ENCODE peak calls at places on chromosomes 13 and 19, in nine cellular contexts. One of them, this sample, is unnamed.

GRCh38 chr19:12015753-12016116 is 19.7 kb downstream of the ZNF433 start:
- DNase-seq in BE2C: no peak
- DNase-seq in dorsolateral prefrontal cortex: no peak
- DNase-seq in WTC11: no peak
- DNase-seq in AG10803: no peak
- DNase-seq in neural progenitor cell: no peak
- DNase-seq in omental fat pad: no peak
- DNase-seq in right lobe of liver: no peak
- DNase-seq in progenitor cell of endocrine pancreas: no peak
- DNase-seq in this sample: no peak

GRCh38 chr13:77374786-77375185 is 47.9 kb upstream of the MYCBP2 start:
- DNase-seq in dorsolateral prefrontal cortex: no peak
- DNase-seq in AG10803: no peak
- DNase-seq in neural progenitor cell: no peak
- DNase-seq in right lobe of liver: no peak
- DNase-seq in progenitor cell of endocrine pancreas: no peak
- DNase-seq in BE2C: no peak
- DNase-seq in WTC11: no peak
- DNase-seq in omental fat pad: no peak
- DNase-seq in this sample: peak

GRCh38 chr19:54469496-54469934 is 3.6 kb downstream of the CDC42EP5 start:
- DNase-seq in BE2C: no peak
- DNase-seq in dorsolateral prefrontal cortex: no peak
- DNase-seq in progenitor cell of endocrine pancreas: no peak
- DNase-seq in omental fat pad: no peak
- DNase-seq in AG10803: no peak
- DNase-seq in WTC11: no peak
- DNase-seq in right lobe of liver: no peak
- DNase-seq in neural progenitor cell: no peak
- DNase-seq in this sample: no peak

GRCh38 chr13:42832341-42833153 is 51.2 kb downstream of the FAM216B start:
- DNase-seq in neural progenitor cell: no peak
- DNase-seq in WTC11: no peak
- DNase-seq in progenitor cell of endocrine pancreas: no peak
- DNase-seq in right lobe of liver: peak
- DNase-seq in dorsolateral prefrontal cortex: no peak
- DNase-seq in AG10803: peak
- DNase-seq in omental fat pad: no peak
- DNase-seq in BE2C: no peak
- DNase-seq in this sample: peak

GRCh38 chr13:36915891-36916640 is 4.0 kb downstream of the SMAD9 start:
- DNase-seq in right lobe of liver: no peak
- DNase-seq in progenitor cell of endocrine pancreas: no peak
- DNase-seq in BE2C: peak
- DNase-seq in omental fat pad: no peak
- DNase-seq in AG10803: no peak
- DNase-seq in neural progenitor cell: no peak
- DNase-seq in dorsolateral prefrontal cortex: no peak
- DNase-seq in WTC11: no peak
- DNase-seq in this sample: no peak

GRCh38 chr13:67493835-67494234 is 263.7 kb upstream of the PCDH9 start:
- DNase-seq in BE2C: no peak
- DNase-seq in dorsolateral prefrontal cortex: no peak
- DNase-seq in right lobe of liver: no peak
- DNase-seq in omental fat pad: no peak
- DNase-seq in WTC11: no peak
- DNase-seq in AG10803: no peak
- DNase-seq in progenitor cell of endocrine pancreas: no peak
- DNase-seq in neural progenitor cell: no peak
- DNase-seq in this sample: peak

GRCh38 chr13:30355405-30355741 is 48.0 kb upstream of the KATNAL1 start:
- DNase-seq in WTC11: peak
- DNase-seq in BE2C: peak
- DNase-seq in AG10803: no peak
- DNase-seq in dorsolateral prefrontal cortex: no peak
- DNase-seq in right lobe of liver: no peak
- DNase-seq in progenitor cell of endocrine pancreas: peak
- DNase-seq in neural progenitor cell: peak
- DNase-seq in omental fat pad: no peak
- DNase-seq in this sample: peak

GRCh38 chr19:34120846-34121639 is 51.3 kb upstream of the LSM14A start:
- DNase-seq in AG10803: peak
- DNase-seq in progenitor cell of endocrine pancreas: no peak
- DNase-seq in dorsolateral prefrontal cortex: no peak
- DNase-seq in omental fat pad: no peak
- DNase-seq in WTC11: peak
- DNase-seq in right lobe of liver: no peak
- DNase-seq in neural progenitor cell: peak
- DNase-seq in BE2C: peak
- DNase-seq in this sample: peak

GRCh38 chr13:62779146-62779545 is 1363.5 kb upstream of the PCDH20 start:
- DNase-seq in omental fat pad: no peak
- DNase-seq in dorsolateral prefrontal cortex: no peak
- DNase-seq in progenitor cell of endocrine pancreas: no peak
- DNase-seq in BE2C: no peak
- DNase-seq in neural progenitor cell: peak
- DNase-seq in AG10803: no peak
- DNase-seq in WTC11: peak
- DNase-seq in right lobe of liver: no peak
- DNase-seq in this sample: no peak

GRCh38 chr19:8578642-8579265 is 1.5 kb upstream of the MYO1F start:
- DNase-seq in AG10803: peak
- DNase-seq in BE2C: peak
- DNase-seq in neural progenitor cell: peak
- DNase-seq in WTC11: peak
- DNase-seq in progenitor cell of endocrine pancreas: peak
- DNase-seq in dorsolateral prefrontal cortex: peak
- DNase-seq in omental fat pad: peak
- DNase-seq in right lobe of liver: peak
- DNase-seq in this sample: peak

GRCh38 chr13:73334459-73334858 is 275.7 kb downstream of the KLF5 start:
- DNase-seq in AG10803: peak
- DNase-seq in neural progenitor cell: no peak
- DNase-seq in progenitor cell of endocrine pancreas: no peak
- DNase-seq in right lobe of liver: no peak
- DNase-seq in dorsolateral prefrontal cortex: no peak
- DNase-seq in BE2C: no peak
- DNase-seq in WTC11: no peak
- DNase-seq in omental fat pad: no peak
- DNase-seq in this sample: no peak

GRCh38 chr13:52847682-52848432 is 583 bp downstream of the PCDH8 start:
- DNase-seq in right lobe of liver: no peak
- DNase-seq in neural progenitor cell: peak
- DNase-seq in BE2C: no peak
- DNase-seq in dorsolateral prefrontal cortex: no peak
- DNase-seq in WTC11: peak
- DNase-seq in AG10803: no peak
- DNase-seq in omental fat pad: no peak
- DNase-seq in progenitor cell of endocrine pancreas: no peak
- DNase-seq in this sample: no peak

GRCh38 chr13:28459911-28460310 is 35.0 kb downstream of the FLT1 start:
- DNase-seq in dorsolateral prefrontal cortex: no peak
- DNase-seq in neural progenitor cell: no peak
- DNase-seq in AG10803: no peak
- DNase-seq in BE2C: no peak
- DNase-seq in progenitor cell of endocrine pancreas: no peak
- DNase-seq in omental fat pad: no peak
- DNase-seq in right lobe of liver: no peak
- DNase-seq in WTC11: no peak
- DNase-seq in this sample: no peak

GRCh38 chr19:35204799-35205732 is 23.5 kb downstream of the FAM187B start:
- DNase-seq in WTC11: no peak
- DNase-seq in AG10803: no peak
- DNase-seq in right lobe of liver: no peak
- DNase-seq in neural progenitor cell: no peak
- DNase-seq in progenitor cell of endocrine pancreas: no peak
- DNase-seq in dorsolateral prefrontal cortex: no peak
- DNase-seq in omental fat pad: no peak
- DNase-seq in BE2C: no peak
- DNase-seq in this sample: peak

GRCh38 chr19:18059902-18060301 is 26.8 kb downstream of the IL12RB1 start:
- DNase-seq in WTC11: no peak
- DNase-seq in dorsolateral prefrontal cortex: no peak
- DNase-seq in right lobe of liver: no peak
- DNase-seq in AG10803: no peak
- DNase-seq in progenitor cell of endocrine pancreas: no peak
- DNase-seq in neural progenitor cell: no peak
- DNase-seq in omental fat pad: no peak
- DNase-seq in BE2C: no peak
- DNase-seq in this sample: no peak

GRCh38 chr19:18060472-18060871 is 26.3 kb downstream of the IL12RB1 start:
- DNase-seq in WTC11: no peak
- DNase-seq in progenitor cell of endocrine pancreas: no peak
- DNase-seq in BE2C: peak
- DNase-seq in dorsolateral prefrontal cortex: no peak
- DNase-seq in neural progenitor cell: no peak
- DNase-seq in right lobe of liver: no peak
- DNase-seq in omental fat pad: no peak
- DNase-seq in AG10803: no peak
- DNase-seq in this sample: no peak

GRCh38 chr19:18062043-18062442 is 24.7 kb downstream of the IL12RB1 start:
- DNase-seq in AG10803: no peak
- DNase-seq in omental fat pad: no peak
- DNase-seq in progenitor cell of endocrine pancreas: no peak
- DNase-seq in right lobe of liver: no peak
- DNase-seq in WTC11: no peak
- DNase-seq in BE2C: no peak
- DNase-seq in neural progenitor cell: no peak
- DNase-seq in dorsolateral prefrontal cortex: no peak
- DNase-seq in this sample: no peak

GRCh38 chr19:18065173-18065495 is 21.6 kb downstream of the IL12RB1 start:
- DNase-seq in omental fat pad: no peak
- DNase-seq in WTC11: no peak
- DNase-seq in BE2C: no peak
- DNase-seq in progenitor cell of endocrine pancreas: no peak
- DNase-seq in neural progenitor cell: no peak
- DNase-seq in AG10803: no peak
- DNase-seq in dorsolateral prefrontal cortex: no peak
- DNase-seq in right lobe of liver: no peak
- DNase-seq in this sample: no peak

DNA sequence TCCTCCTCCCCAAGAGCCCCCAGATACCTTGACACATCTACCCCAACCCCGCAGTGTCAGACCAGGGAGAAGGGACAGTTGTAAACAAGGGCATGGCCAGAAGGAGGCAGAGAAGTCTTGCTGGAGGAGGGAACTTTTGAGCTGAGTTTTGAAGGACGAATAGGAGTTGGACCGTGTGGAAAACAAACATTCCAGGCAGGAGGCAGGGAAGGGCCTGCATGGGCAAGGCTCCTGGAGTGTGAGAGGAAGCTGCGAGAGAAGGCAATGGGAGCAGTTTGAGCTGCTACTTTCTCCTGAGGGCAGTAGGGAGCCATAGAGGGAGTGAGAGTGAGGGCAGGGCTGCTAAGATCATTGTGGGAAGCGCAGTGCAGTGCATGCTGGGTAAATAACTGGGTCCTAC is 23.3 kb downstream of the IL12RB1 start:
- DNase-seq in BE2C: peak
- DNase-seq in dorsolateral prefrontal cortex: no peak
- DNase-seq in right lobe of liver: no peak
- DNase-seq in AG10803: no peak
- DNase-seq in neural progenitor cell: peak
- DNase-seq in progenitor cell of endocrine pancreas: peak
- DNase-seq in WTC11: no peak
- DNase-seq in omental fat pad: no peak
- DNase-seq in this sample: peak
- TF ChIP-seq CTCF in BE2C: peak
- TF ChIP-seq CTCF in dorsolateral prefrontal cortex: no peak
- TF ChIP-seq CTCF in right lobe of liver: peak
- TF ChIP-seq CTCF in AG10803: peak
- TF ChIP-seq CTCF in neural progenitor cell: peak
- TF ChIP-seq CTCF in progenitor cell of endocrine pancreas: peak
- TF ChIP-seq CTCF in WTC11: no peak
- TF ChIP-seq CTCF in omental fat pad: no peak
- TF ChIP-seq CTCF in this sample: peak

DNA sequence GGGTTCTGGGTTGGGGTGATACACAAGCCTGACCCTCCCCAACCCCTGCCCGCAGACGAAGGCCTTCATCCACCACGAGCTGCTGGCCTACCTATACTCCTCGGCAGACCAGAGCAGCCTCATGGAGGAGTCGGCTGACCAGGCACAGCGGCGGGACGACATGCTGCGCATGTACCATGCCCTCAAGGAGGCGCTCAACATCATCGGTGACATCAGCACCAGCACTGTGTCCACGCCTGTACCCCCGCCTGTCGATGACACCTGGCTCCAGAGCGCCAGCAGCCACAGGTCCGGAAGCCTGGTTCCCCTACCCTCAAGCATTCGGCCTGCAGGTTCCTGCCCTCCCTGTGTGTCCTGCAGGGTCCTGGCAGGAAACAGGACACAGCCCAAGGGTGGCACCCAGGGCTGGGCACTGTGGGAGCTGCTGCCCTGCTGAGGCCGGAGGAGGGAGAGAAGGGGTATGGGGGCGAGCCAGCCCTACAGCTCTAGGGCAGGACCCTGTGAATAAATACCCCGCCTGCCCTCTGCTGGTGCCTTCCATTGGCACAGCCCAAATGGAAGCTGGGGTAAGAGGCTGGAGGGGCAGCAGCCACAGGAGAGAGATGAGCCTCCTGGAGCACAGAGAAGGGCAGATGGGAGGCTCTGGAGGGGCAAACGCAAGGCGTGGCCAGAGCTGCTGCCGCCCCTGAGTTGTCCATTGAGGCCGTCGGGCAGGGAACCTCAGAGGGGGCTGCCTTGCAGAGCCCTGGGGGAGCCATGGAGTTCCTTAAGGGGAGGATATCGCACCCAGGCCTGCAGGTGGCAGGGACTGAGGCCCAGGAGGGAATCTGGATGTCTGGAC is 6.8 kb downstream of the TMED1 start:
- DNase-seq in BE2C: no peak
- DNase-seq in neural progenitor cell: peak
- DNase-seq in WTC11: peak
- DNase-seq in progenitor cell of endocrine pancreas: no peak
- DNase-seq in right lobe of liver: peak
- DNase-seq in omental fat pad: no peak
- DNase-seq in AG10803: no peak
- DNase-seq in dorsolateral prefrontal cortex: no peak
- DNase-seq in this sample: peak
- TF ChIP-seq CTCF in BE2C: no peak
- TF ChIP-seq CTCF in neural progenitor cell: peak
- TF ChIP-seq CTCF in WTC11: no peak
- TF ChIP-seq CTCF in progenitor cell of endocrine pancreas: no peak
- TF ChIP-seq CTCF in right lobe of liver: no peak
- TF ChIP-seq CTCF in omental fat pad: no peak
- TF ChIP-seq CTCF in AG10803: no peak
- TF ChIP-seq CTCF in dorsolateral prefrontal cortex: no peak
- TF ChIP-seq CTCF in this sample: no peak

GRCh38 chr13:92315265-92315664 is 911.3 kb upstream of the GPC6 start:
- DNase-seq in neural progenitor cell: no peak
- DNase-seq in BE2C: no peak
- DNase-seq in right lobe of liver: no peak
- DNase-seq in progenitor cell of endocrine pancreas: no peak
- DNase-seq in AG10803: no peak
- DNase-seq in dorsolateral prefrontal cortex: no peak
- DNase-seq in WTC11: no peak
- DNase-seq in omental fat pad: no peak
- DNase-seq in this sample: no peak
- TF ChIP-seq CTCF in neural progenitor cell: no peak
- TF ChIP-seq CTCF in BE2C: no peak
- TF ChIP-seq CTCF in right lobe of liver: no peak
- TF ChIP-seq CTCF in progenitor cell of endocrine pancreas: no peak
- TF ChIP-seq CTCF in AG10803: no peak
- TF ChIP-seq CTCF in dorsolateral prefrontal cortex: no peak
- TF ChIP-seq CTCF in WTC11: no peak
- TF ChIP-seq CTCF in omental fat pad: no peak
- TF ChIP-seq CTCF in this sample: no peak

GRCh38 chr13:84497613-84498012 is 615.3 kb upstream of the SLITRK1 start:
- DNase-seq in progenitor cell of endocrine pancreas: no peak
- DNase-seq in dorsolateral prefrontal cortex: no peak
- DNase-seq in omental fat pad: no peak
- DNase-seq in AG10803: no peak
- DNase-seq in neural progenitor cell: no peak
- DNase-seq in WTC11: no peak
- DNase-seq in BE2C: no peak
- DNase-seq in right lobe of liver: no peak
- DNase-seq in this sample: no peak
- TF ChIP-seq CTCF in progenitor cell of endocrine pancreas: no peak
- TF ChIP-seq CTCF in dorsolateral prefrontal cortex: no peak
- TF ChIP-seq CTCF in omental fat pad: no peak
- TF ChIP-seq CTCF in AG10803: no peak
- TF ChIP-seq CTCF in neural progenitor cell: no peak
- TF ChIP-seq CTCF in WTC11: no peak
- TF ChIP-seq CTCF in BE2C: no peak
- TF ChIP-seq CTCF in right lobe of liver: no peak
- TF ChIP-seq CTCF in this sample: no peak